ENCODE peak calls at places on chromosomes 11 and 22, in four cellular contexts. F is NCI-H1436, C is WTC11, S is lower lobe of right lung. W is an unnamed sample.

GRCh38 chr11:111059726-111060125 is 185.8 kb upstream of the POU2AF2 start:
- DNase-seq in F (no peak), C (no peak), S (no peak), W (no peak)

GRCh38 chr22:19137384-19138216 is 6.5 kb downstream of the TSSK2 start:
- DNase-seq in F (no peak), C (no peak), S (no peak), W (no peak)

GRCh38 chr22:43862074-43862881 is at the start of gene SULT4A1:
- DNase-seq in F (peak), C (peak), S (no peak), W (peak)

GRCh38 chr22:24532075-24532474 is 22.9 kb downstream of the GUCD1 start:
- DNase-seq in F (no peak), C (no peak), S (no peak), W (peak)

GRCh38 chr11:60924110-60924905 is at the start of gene TMEM132A:
- DNase-seq in F (peak), C (peak), S (peak), W (peak)

GRCh38 chr11:26621147-26621546 is 49.1 kb upstream of the MUC15 start:
- DNase-seq in F (no peak), C (no peak), S (no peak), W (no peak)

GRCh38 chr11:113572349-113572748 is 97.2 kb upstream of the DRD2 start:
- DNase-seq in F (no peak), C (no peak), S (no peak), W (no peak)

GRCh38 chr11:132058211-132058772 is 687.9 kb downstream of the NTM start:
- DNase-seq in F (no peak), C (no peak), S (no peak), W (no peak)

GRCh38 chr22:26616650-26617049 is 1.2 kb downstream of the CRYBB1 start:
- DNase-seq in F (no peak), C (no peak), S (no peak), W (no peak)

GRCh38 chr22:42309865-42310264 is 39.4 kb upstream of the TCF20 start:
- DNase-seq in F (no peak), C (no peak), S (no peak), W (no peak)

GRCh38 chr11:77547863-77548551 is 41.7 kb upstream of the AQP11 start:
- DNase-seq in F (peak), C (peak), S (no peak), W (peak)

GRCh38 chr11:17907046-17907445 is 105.8 kb downstream of the SERGEF start:
- DNase-seq in F (no peak), C (no peak), S (no peak), W (no peak)

GRCh38 chr11:103800406-103801114 is 235.9 kb upstream of the DDI1 start:
- DNase-seq in F (no peak), C (peak), S (no peak), W (no peak)

GRCh38 chr11:50188040-50188439 is 155.4 kb downstream of the OR4C45 start:
- DNase-seq in F (no peak), C (no peak), S (no peak), W (no peak)

GRCh38 chr11:64132388-64132771 is 33.5 kb downstream of the MACROD1 start:
- DNase-seq in F (no peak), C (no peak), S (no peak), W (peak)

GRCh38 chr11:8959546-8960166 is 4.6 kb downstream of the TMEM9B start:
- DNase-seq in F (no peak), C (peak), S (no peak), W (peak)

GRCh38 chr11:80925291-80925690 is 1484.5 kb upstream of the TENM4 start:
- DNase-seq in F (no peak), C (no peak), S (no peak), W (no peak)

GRCh38 chr11:3947084-3947483 is 91.6 kb downstream of the STIM1 start:
- DNase-seq in F (no peak), C (no peak), S (no peak), W (peak)

GRCh38 chr11:19466314-19466713 is 225.6 kb upstream of the E2F8 start:
- DNase-seq in F (peak), C (no peak), S (no peak), W (no peak)

GRCh38 chr11:15613231-15613630 is 498.5 kb downstream of the INSC start:
- DNase-seq in F (no peak), C (no peak), S (no peak), W (no peak)

GRCh38 chr22:41504397-41504796 is 35.5 kb downstream of the ACO2 start:
- DNase-seq in F (no peak), C (no peak), S (no peak), W (no peak)

GRCh38 chr11:112293614-112294013 is 33.0 kb upstream of the PLET1 start:
- DNase-seq in F (no peak), C (no peak), S (no peak), W (no peak)

GRCh38 chr11:43835104-43835503 is 45.5 kb upstream of the ALKBH3 start:
- DNase-seq in F (no peak), C (no peak), S (no peak), W (no peak)

GRCh38 chr11:2766166-2766565 is 66.4 kb upstream of the KCNQ1OT1 start:
- DNase-seq in F (no peak), C (no peak), S (no peak), W (no peak)

GRCh38 chr11:65421204-65422103 is 1.1 kb upstream of the NEAT1 start:
- DNase-seq in F (peak), C (no peak), S (peak), W (peak)

GRCh38 chr11:128692750-128693578 is 908 bp upstream of the FLI1 start:
- DNase-seq in F (no peak), C (peak), S (peak), W (no peak)

GRCh38 chr11:77106321-77106720 is 3.7 kb downstream of the OMP start:
- DNase-seq in F (no peak), C (no peak), S (no peak), W (no peak)

GRCh38 chr22:46582281-46582811 is 37.8 kb upstream of the GRAMD4 start:
- DNase-seq in F (no peak), C (no peak), S (peak), W (no peak)

GRCh38 chr11:20599424-20600346 is at the start of gene SLC6A5:
- DNase-seq in F (no peak), C (peak), S (no peak), W (no peak)

GRCh38 chr22:23192558-23192957 is 12.2 kb downstream of the BCR start:
- DNase-seq in F (no peak), C (no peak), S (no peak), W (no peak)

GRCh38 chr11:6603287-6604080 is at the start of the genes ILK and RRP8:
- DNase-seq in F (peak), C (peak), S (peak), W (peak)

GRCh38 chr11:12802418-12803085 is 128.3 kb downstream of the TEAD1 start:
- DNase-seq in F (peak), C (no peak), S (peak), W (peak)

GRCh38 chr11:119472186-119472855 is 49.3 kb upstream of the THY1 start:
- DNase-seq in F (no peak), C (no peak), S (no peak), W (no peak)

GRCh38 chr11:122646549-122647340 is 8.8 kb upstream of the UBASH3B start:
- DNase-seq in F (no peak), C (no peak), S (no peak), W (no peak)